ENCODE peak calls at places on chromosomes 16 and 17, in ten cellular contexts. W is K562, I is SK-N-SH, E is fibroblast of lung, Z is OCI-LY7, H is mammary epithelial cell, N is HCT116, D is PC-3, L is MM.1S, J is DND-41. Y is an unnamed sample.

GRCh38 chr17:7560172-7561027 is 1.3 kb upstream of the SENP3 start:
- DNase-seq in N (no peak), L (peak; percentile 75), H (peak; percentile 70), E (peak; percentile 62), I (peak; percentile 67), W (peak; percentile 75), Z (peak; percentile 81), J (no peak), D (peak; percentile 56), Y (peak; percentile 89)

GRCh38 chr17:1787301-1787902 is 25.5 kb downstream of the SERPINF1 start:
- DNase-seq in E (peak; percentile 95), H (peak; percentile 86), W (peak; percentile 19), N (peak; percentile 69), D (peak; percentile 87), I (peak; percentile 52), J (no peak), Z (no peak), L (no peak), Y (peak; percentile 91)

GRCh38 chr17:50129946-50130777 is at the start of gene SAMD14:
- DNase-seq in D (no peak), I (peak; percentile 96), E (peak; percentile 32), N (no peak), J (no peak), W (peak; percentile 28), L (no peak), H (no peak), Z (no peak), Y (peak; percentile 61)

GRCh38 chr16:65959978-65960377 is 406.5 kb upstream of the CDH5 start:
- DNase-seq in E (no peak), W (no peak), J (no peak), L (no peak), H (no peak), N (no peak), D (no peak), I (no peak), Z (no peak), Y (no peak)

GRCh38 chr16:49455991-49456745 is 82.6 kb downstream of the C16orf78 start:
- DNase-seq in W (no peak), N (no peak), L (no peak), I (no peak), E (no peak), Z (no peak), H (no peak), D (no peak), J (peak; percentile 3), Y (no peak)

GRCh38 chr16:19994771-19995170 is 78.9 kb downstream of the GPR139 start:
- DNase-seq in J (no peak), E (peak; percentile 1), H (no peak), D (no peak), N (no peak), L (no peak), Z (no peak), I (no peak), W (no peak), Y (no peak)

GRCh38 chr17:44587339-44587738 is 30.1 kb downstream of the FZD2 start:
- DNase-seq in W (peak; percentile 66), E (peak; percentile 99), I (peak; percentile 33), J (no peak), D (peak; percentile 91), H (peak; percentile 77), N (peak; percentile 51), L (no peak), Z (no peak), Y (peak; percentile 87)

GRCh38 chr16:477758-478157 is 49.8 kb upstream of the CAPN15 start:
- DNase-seq in N (no peak), L (no peak), E (peak; percentile 64), J (no peak), H (no peak), W (no peak), I (no peak), Z (no peak), D (peak; percentile 6), Y (no peak)

GRCh38 chr16:11232852-11233726 is 22.9 kb downstream of the SOCS1 start:
- DNase-seq in W (peak; percentile 98), N (no peak), J (peak; percentile 99), L (no peak), Z (peak; percentile 51), D (no peak), H (no peak), E (no peak), I (no peak), Y (no peak)

GRCh38 chr16:66894948-66895696 is 14.8 kb downstream of the PDP2 start:
- DNase-seq in L (peak; percentile 62), D (peak; percentile 70), E (peak; percentile 57), H (peak; percentile 60), I (peak; percentile 76), W (peak; percentile 88), Z (peak; percentile 63), J (peak; percentile 43), N (peak; percentile 45), Y (peak; percentile 87)

GRCh38 chr16:58421529-58421928 is 29.3 kb downstream of the GINS3 start:
- DNase-seq in L (no peak), E (peak; percentile 81), H (peak; percentile 88), D (peak; percentile 82), J (no peak), I (no peak), W (no peak), Z (no peak), N (no peak), Y (no peak)

GRCh38 chr16:24539850-24540484 is 601 bp downstream of the RBBP6 start:
- DNase-seq in W (peak; percentile 58), Z (no peak), J (peak; percentile 47), D (no peak), H (peak; percentile 3), E (peak; percentile 61), L (peak; percentile 59), N (no peak), I (no peak), Y (peak; percentile 74)

GRCh38 chr16:11857161-11857560 is 5.8 kb upstream of the RSL1D1 start:
- DNase-seq in I (no peak), N (no peak), D (peak; percentile 24), J (no peak), W (no peak), E (peak; percentile 28), H (no peak), L (no peak), Z (no peak), Y (no peak)

GRCh38 chr16:80527297-80527696 is 13.5 kb upstream of the DYNLRB2 start:
- DNase-seq in J (peak; percentile 17), H (peak; percentile 11), I (peak; percentile 11), W (peak; percentile 59), N (peak; percentile 8), L (peak; percentile 57), Z (peak; percentile 60), E (peak; percentile 17), D (peak; percentile 68), Y (peak; percentile 63)

GRCh38 chr16:13856398-13856797 is 63.6 kb upstream of the ERCC4 start:
- DNase-seq in Z (no peak), E (no peak), I (no peak), J (no peak), N (no peak), D (no peak), L (no peak), H (no peak), W (no peak), Y (no peak)

GRCh38 chr17:80221401-80221800 is 1.2 kb downstream of the SLC26A11 start:
- DNase-seq in D (no peak), N (no peak), I (no peak), J (no peak), E (no peak), L (no peak), W (no peak), Z (no peak), H (no peak), Y (no peak)

GRCh38 chr17:17229416-17230098 is 7.4 kb downstream of the FLCN start:
- DNase-seq in Z (no peak), N (no peak), I (no peak), D (no peak), W (no peak), E (no peak), L (no peak), H (no peak), J (no peak), Y (no peak)
- H4K20me1 ChIP-seq in Z (no peaks in the 10 kb centered on the region), N (no peaks in the 10 kb centered on the region), I (peaks cover 7% of the 10 kb centered on the region), D (no peaks in the 10 kb centered on the region), W (no peaks in the 10 kb centered on the region), E (no peaks in the 10 kb centered on the region), L (no peaks in the 10 kb centered on the region), H (no peaks in the 10 kb centered on the region), J (peaks cover 15% of the 10 kb centered on the region), Y (peaks cover 54% of the 10 kb centered on the region)

GRCh38 chr16:27053996-27054395 is 12.7 kb upstream of the C16orf82 start:
- DNase-seq in J (no peak), D (no peak), I (no peak), E (no peak), Z (no peak), L (no peak), W (no peak), N (no peak), H (no peak), Y (no peak)

GRCh38 chr16:27048316-27048715 is 18.4 kb upstream of the C16orf82 start:
- DNase-seq in Z (no peak), N (no peak), H (no peak), J (no peak), D (no peak), E (no peak), I (no peak), L (no peak), W (no peak), Y (no peak)

GRCh38 chr16:27046958-27047357 is 19.8 kb upstream of the C16orf82 start:
- DNase-seq in N (no peak), J (no peak), I (no peak), Z (no peak), D (no peak), W (no peak), E (no peak), H (no peak), L (no peak), Y (no peak)

DNA sequence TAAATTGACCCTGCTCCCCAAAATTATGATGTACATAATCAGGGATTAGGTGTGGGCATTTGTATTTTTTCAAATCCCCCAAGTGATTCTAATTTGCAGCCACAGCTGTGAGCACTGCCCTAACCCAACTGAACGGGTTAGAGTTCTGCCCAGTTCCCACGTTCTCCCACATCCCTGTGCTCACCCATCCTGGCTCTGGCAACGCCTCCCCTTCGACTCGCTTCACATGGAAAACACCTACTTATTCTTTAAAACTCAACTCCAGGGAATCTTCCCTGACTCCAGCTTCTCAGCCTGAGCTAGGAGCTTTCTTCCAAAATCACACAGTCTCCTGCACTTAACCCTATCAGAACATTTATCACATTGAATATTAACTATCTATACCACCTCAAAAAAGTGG is 17.6 kb upstream of the C16orf82 start:
- DNase-seq in W (no peak), J (no peak), D (no peak), E (no peak), L (no peak), N (no peak), I (no peak), H (no peak), Z (no peak), Y (no peak)
- H4K20me1 ChIP-seq in W (no peaks in the 10 kb centered on the region), J (no peaks in the 10 kb centered on the region), D (no peaks in the 10 kb centered on the region), E (no peaks in the 10 kb centered on the region), L (no peaks in the 10 kb centered on the region), N (no peaks in the 10 kb centered on the region), I (no peaks in the 10 kb centered on the region), H (no peaks in the 10 kb centered on the region), Z (no peaks in the 10 kb centered on the region), Y (no peaks in the 10 kb centered on the region)

GRCh38 chr16:2497116-2497630 is 16.6 kb upstream of the ATP6V0C start:
- DNase-seq in N (no peak), Z (no peak), J (no peak), E (no peak), D (no peak), W (peak; percentile 89), I (peak; percentile 51), L (no peak), H (no peak), Y (no peak)
- H4K20me1 ChIP-seq in N (no peaks in the 10 kb centered on the region), Z (no peaks in the 10 kb centered on the region), J (peaks cover 28% of the 10 kb centered on the region), E (no peaks in the 10 kb centered on the region), D (no peaks in the 10 kb centered on the region), W (peaks cover 6% of the 10 kb centered on the region), I (peaks cover 4% of the 10 kb centered on the region), L (no peaks in the 10 kb centered on the region), H (no peaks in the 10 kb centered on the region), Y (no peaks in the 10 kb centered on the region)

GRCh38 chr17:19271751-19272357 is 34.7 kb downstream of the EPN2 start:
- DNase-seq in E (peak; percentile 29), Z (peak; percentile 11), H (no peak), D (no peak), W (no peak), L (no peak), I (no peak), N (no peak), J (no peak), Y (no peak)
- H4K20me1 ChIP-seq in E (peaks cover 7% of the 10 kb centered on the region), Z (no peaks in the 10 kb centered on the region), H (no peaks in the 10 kb centered on the region), D (peaks cover 16% of the 10 kb centered on the region), W (peaks cover 6% of the 10 kb centered on the region), L (no peaks in the 10 kb centered on the region), I (peaks cover 42% of the 10 kb centered on the region), N (no peaks in the 10 kb centered on the region), J (peaks cover 30% of the 10 kb centered on the region), Y (peaks cover 18% of the 10 kb centered on the region)